ENCODE peak calls at places on chromosome 9, in six cellular contexts. V, H, I, X, M and P are unnamed samples. For H3K36me3, the result is how much of the 10 kb centered on the place peaks cover.

GRCh38 chr9:32384002-32384363 is 460 bp upstream of the ACO1 start:
- DNase-seq in V (no peak), H (no peak), I (no peak), X (no peak), M (no peak), P (no peak)

GRCh38 chr9:15354713-15355112 is 47.7 kb upstream of the TTC39B start:
- DNase-seq in V (peak), H (no peak), I (no peak), X (no peak), M (no peak), P (no peak)

GRCh38 chr9:89418882-89419641 is 78.9 kb downstream of the SEMA4D start:
- DNase-seq in V (no peak), H (no peak), I (no peak), X (no peak), M (peak), P (no peak)

GRCh38 chr9:122261469-122261881 is 3.2 kb downstream of the RBM18 start:
- DNase-seq in V (no peak), H (peak), I (peak), X (peak), M (peak), P (peak)

GRCh38 chr9:133653638-133654037 is 17.5 kb downstream of the DBH start:
- DNase-seq in V (no peak), H (no peak), I (no peak), X (no peak), M (no peak), P (no peak)

GRCh38 chr9:132583584-132584304 is 1.3 kb downstream of the BARHL1 start:
- DNase-seq in V (no peak), H (no peak), I (no peak), X (no peak), M (no peak), P (no peak)

GRCh38 chr9:97470076-97470475 is 31.4 kb upstream of the TMOD1 start:
- DNase-seq in V (no peak), H (no peak), I (no peak), X (no peak), M (no peak), P (no peak)

GRCh38 chr9:114158482-114159130 is 3.3 kb downstream of the COL27A1 start:
- DNase-seq in V (no peak), H (no peak), I (no peak), X (no peak), M (no peak), P (no peak)

GRCh38 chr9:133505901-133506652 is 18.7 kb downstream of the MYMK start:
- DNase-seq in V (no peak), H (no peak), I (no peak), X (peak), M (no peak), P (no peak)

GRCh38 chr9:133327834-133328484 is 8.0 kb downstream of the SURF6 start:
- DNase-seq in V (no peak), H (no peak), I (no peak), X (no peak), M (no peak), P (no peak)

GRCh38 chr9:131275332-131276106 is 791 bp downstream of the FAM78A start:
- DNase-seq in V (no peak), H (no peak), I (no peak), X (no peak), M (peak), P (no peak)

GRCh38 chr9:136328622-136329041 is 1.3 kb downstream of the GPSM1 start:
- DNase-seq in V (no peak), H (no peak), I (peak), X (peak), M (no peak), P (peak)
- H3K4me3 ChIP-seq in V (no peak), H (peak), I (peak), X (peak), M (no peak), P (peak)

DNA sequence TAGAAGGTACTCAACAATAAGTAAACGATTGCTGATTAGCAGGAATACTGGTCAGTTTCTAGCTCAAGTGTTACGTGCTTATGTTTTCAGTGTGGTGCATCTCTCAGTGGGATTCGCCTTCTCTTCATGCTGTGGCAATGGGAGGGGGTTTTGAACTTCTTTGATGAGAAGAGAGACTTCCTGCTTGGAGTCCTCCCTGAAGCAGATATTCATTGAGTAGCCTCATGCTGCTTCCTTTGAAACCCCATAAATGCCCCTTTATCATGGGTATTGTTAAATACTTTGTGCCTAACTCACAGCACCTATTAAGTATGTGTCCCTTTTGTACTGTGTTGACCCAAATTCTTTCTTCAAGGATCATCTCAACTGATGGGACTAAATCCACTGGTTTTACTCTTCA is 116.5 kb downstream of the DOCK8 start:
- DNase-seq in V (peak), H (no peak), I (no peak), X (no peak), M (no peak), P (no peak)
- H3K36me3 ChIP-seq in V (under half), H (under half), I (under half), X (under half), M (under half), P (under half)

GRCh38 chr9:82763631-82764030 is 299.3 kb downstream of the RASEF start:
- DNase-seq in V (no peak), H (no peak), I (no peak), X (no peak), M (no peak), P (no peak)

GRCh38 chr9:82761911-82762310 is 301.0 kb downstream of the RASEF start:
- DNase-seq in V (no peak), H (no peak), I (no peak), X (no peak), M (no peak), P (no peak)

DNA sequence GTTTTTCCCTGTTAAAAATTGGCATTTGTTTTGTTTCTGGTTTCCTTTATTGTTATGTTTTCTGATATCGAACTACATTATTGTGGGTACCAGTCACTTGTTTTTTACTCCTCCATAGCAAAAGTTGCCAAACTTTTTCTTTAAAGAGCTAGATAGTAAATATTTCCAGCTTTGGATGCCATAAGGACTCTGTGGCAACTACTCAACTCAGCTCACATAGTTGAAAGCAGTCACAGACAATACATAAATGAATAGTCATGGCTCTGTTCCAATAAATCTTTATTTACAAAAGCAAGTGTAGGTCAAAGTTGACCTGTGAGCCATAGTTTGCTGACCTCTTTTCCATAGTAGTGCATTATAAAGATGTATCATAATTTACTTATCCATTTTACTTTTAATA is 305.0 kb downstream of the RASEF start:
- DNase-seq in V (no peak), H (no peak), I (no peak), X (no peak), M (no peak), P (no peak)
- H3K4me3 ChIP-seq in V (no peak), H (no peak), I (no peak), X (no peak), M (no peak), P (no peak)

GRCh38 chr9:121157939-121158338 is 43.7 kb downstream of the RAB14 start:
- DNase-seq in V (no peak), H (no peak), I (no peak), X (no peak), M (no peak), P (no peak)
- H3K36me3 ChIP-seq in V (under half), H (under half), I (under half), X (under half), M (under half), P (under half)

GRCh38 chr9:79686381-79687130 is 114.8 kb downstream of the TLE4 start:
- DNase-seq in V (no peak), H (no peak), I (peak), X (peak), M (no peak), P (peak)

GRCh38 chr9:79684711-79685575 is 113.2 kb downstream of the TLE4 start:
- DNase-seq in V (no peak), H (no peak), I (peak), X (peak), M (no peak), P (peak)

GRCh38 chr9:79685576-79685975 is 113.8 kb downstream of the TLE4 start:
- DNase-seq in V (no peak), H (no peak), I (peak), X (peak), M (no peak), P (no peak)

GRCh38 chr9:79688363-79688762 is 116.6 kb downstream of the TLE4 start:
- DNase-seq in V (no peak), H (no peak), I (no peak), X (no peak), M (no peak), P (no peak)

GRCh38 chr9:79687131-79687447 is 115.3 kb downstream of the TLE4 start:
- DNase-seq in V (no peak), H (no peak), I (no peak), X (peak), M (no peak), P (peak)
- H3K4me3 ChIP-seq in V (no peak), H (no peak), I (no peak), X (no peak), M (no peak), P (peak)

GRCh38 chr9:13002740-13003139 is 227.9 kb downstream of the LURAP1L start:
- DNase-seq in V (no peak), H (no peak), I (no peak), X (no peak), M (no peak), P (no peak)
- H3K36me3 ChIP-seq in V (under half), H (under half), I (under half), X (under half), M (under half), P (under half)